ENCODE peak calls at places on chromosomes 11 and 22, in nine cellular contexts. One of them, this sample, is unnamed.

GRCh38 chr11:30016588-30017363 is at the start of gene KCNA4:
- DNase-seq in H9: peak; percentile 66
- DNase-seq in spleen: no peak
- DNase-seq in tibial artery: no peak
- DNase-seq in body of pancreas: no peak
- DNase-seq in GM23338: peak; percentile 84
- DNase-seq in fibroblast of lung: no peak
- DNase-seq in gastrocnemius medialis: no peak
- DNase-seq in mammary epithelial cell: no peak
- DNase-seq in this sample: peak; percentile 34

GRCh38 chr11:121929581-121929980 is 186.4 kb downstream of the BLID start:
- DNase-seq in spleen: no peak
- DNase-seq in mammary epithelial cell: no peak
- DNase-seq in body of pancreas: peak; percentile 39
- DNase-seq in tibial artery: no peak
- DNase-seq in fibroblast of lung: peak; percentile 35
- DNase-seq in gastrocnemius medialis: no peak
- DNase-seq in H9: no peak
- DNase-seq in GM23338: peak; percentile 65
- DNase-seq in this sample: peak; percentile 28

GRCh38 chr11:35305670-35306382 is 113.5 kb downstream of the SLC1A2 start:
- DNase-seq in H9: peak; percentile 76
- DNase-seq in body of pancreas: no peak
- DNase-seq in gastrocnemius medialis: no peak
- DNase-seq in mammary epithelial cell: no peak
- DNase-seq in GM23338: peak; percentile 84
- DNase-seq in fibroblast of lung: peak; percentile 77
- DNase-seq in spleen: no peak
- DNase-seq in tibial artery: no peak
- DNase-seq in this sample: no peak

GRCh38 chr11:9893474-9893873 is 229.6 kb downstream of the SWAP70 start:
- DNase-seq in gastrocnemius medialis: no peak
- DNase-seq in mammary epithelial cell: no peak
- DNase-seq in GM23338: peak; percentile 44
- DNase-seq in H9: peak; percentile 40
- DNase-seq in body of pancreas: no peak
- DNase-seq in spleen: no peak
- DNase-seq in tibial artery: no peak
- DNase-seq in fibroblast of lung: no peak
- DNase-seq in this sample: no peak

GRCh38 chr11:43582837-43583462 is 97.6 kb upstream of the HSD17B12 start:
- DNase-seq in tibial artery: no peak
- DNase-seq in H9: peak; percentile 57
- DNase-seq in fibroblast of lung: no peak
- DNase-seq in GM23338: peak; percentile 60
- DNase-seq in spleen: no peak
- DNase-seq in gastrocnemius medialis: no peak
- DNase-seq in body of pancreas: no peak
- DNase-seq in mammary epithelial cell: no peak
- DNase-seq in this sample: no peak

GRCh38 chr22:49789289-49790141 is 38.2 kb downstream of the BRD1 start:
- DNase-seq in H9: no peak
- DNase-seq in tibial artery: no peak
- DNase-seq in body of pancreas: peak; percentile 23
- DNase-seq in mammary epithelial cell: no peak
- DNase-seq in spleen: peak; percentile 83
- DNase-seq in fibroblast of lung: peak; percentile 53
- DNase-seq in GM23338: no peak
- DNase-seq in gastrocnemius medialis: peak; percentile 50
- DNase-seq in this sample: peak; percentile 65

GRCh38 chr22:41915035-41915782 is at the start of gene SHISA8:
- DNase-seq in mammary epithelial cell: peak; percentile 32
- DNase-seq in body of pancreas: peak; percentile 46
- DNase-seq in tibial artery: no peak
- DNase-seq in spleen: peak; percentile 91
- DNase-seq in GM23338: peak; percentile 73
- DNase-seq in fibroblast of lung: no peak
- DNase-seq in H9: no peak
- DNase-seq in gastrocnemius medialis: no peak
- DNase-seq in this sample: peak; percentile 47

GRCh38 chr22:41417622-41418390 is 28.8 kb downstream of the TOB2 start:
- DNase-seq in gastrocnemius medialis: peak; percentile 99
- DNase-seq in fibroblast of lung: peak; percentile 39
- DNase-seq in body of pancreas: peak; percentile 98
- DNase-seq in tibial artery: peak; percentile 99
- DNase-seq in GM23338: no peak
- DNase-seq in spleen: peak; percentile 90
- DNase-seq in mammary epithelial cell: no peak
- DNase-seq in H9: no peak
- DNase-seq in this sample: peak; percentile 90

GRCh38 chr11:12248330-12248729 is 129.0 kb upstream of the PARVA start:
- DNase-seq in mammary epithelial cell: no peak
- DNase-seq in gastrocnemius medialis: peak; percentile 30
- DNase-seq in spleen: no peak
- DNase-seq in fibroblast of lung: peak; percentile 87
- DNase-seq in GM23338: peak; percentile 23
- DNase-seq in tibial artery: peak; percentile 83
- DNase-seq in body of pancreas: peak; percentile 99
- DNase-seq in H9: no peak
- DNase-seq in this sample: peak; percentile 80

GRCh38 chr22:41596776-41597634 is 7.4 kb upstream of the PMM1 start:
- DNase-seq in fibroblast of lung: peak; percentile 60
- DNase-seq in GM23338: peak; percentile 87
- DNase-seq in gastrocnemius medialis: peak; percentile 34
- DNase-seq in H9: peak; percentile 78
- DNase-seq in tibial artery: peak; percentile 74
- DNase-seq in mammary epithelial cell: peak; percentile 66
- DNase-seq in spleen: peak; percentile 79
- DNase-seq in body of pancreas: peak; percentile 78
- DNase-seq in this sample: peak; percentile 52

GRCh38 chr11:19419813-19420212 is 179.1 kb upstream of the E2F8 start:
- DNase-seq in body of pancreas: no peak
- DNase-seq in mammary epithelial cell: peak; percentile 41
- DNase-seq in spleen: no peak
- DNase-seq in GM23338: no peak
- DNase-seq in gastrocnemius medialis: no peak
- DNase-seq in tibial artery: no peak
- DNase-seq in H9: no peak
- DNase-seq in fibroblast of lung: peak; percentile 49
- DNase-seq in this sample: no peak

DNA sequence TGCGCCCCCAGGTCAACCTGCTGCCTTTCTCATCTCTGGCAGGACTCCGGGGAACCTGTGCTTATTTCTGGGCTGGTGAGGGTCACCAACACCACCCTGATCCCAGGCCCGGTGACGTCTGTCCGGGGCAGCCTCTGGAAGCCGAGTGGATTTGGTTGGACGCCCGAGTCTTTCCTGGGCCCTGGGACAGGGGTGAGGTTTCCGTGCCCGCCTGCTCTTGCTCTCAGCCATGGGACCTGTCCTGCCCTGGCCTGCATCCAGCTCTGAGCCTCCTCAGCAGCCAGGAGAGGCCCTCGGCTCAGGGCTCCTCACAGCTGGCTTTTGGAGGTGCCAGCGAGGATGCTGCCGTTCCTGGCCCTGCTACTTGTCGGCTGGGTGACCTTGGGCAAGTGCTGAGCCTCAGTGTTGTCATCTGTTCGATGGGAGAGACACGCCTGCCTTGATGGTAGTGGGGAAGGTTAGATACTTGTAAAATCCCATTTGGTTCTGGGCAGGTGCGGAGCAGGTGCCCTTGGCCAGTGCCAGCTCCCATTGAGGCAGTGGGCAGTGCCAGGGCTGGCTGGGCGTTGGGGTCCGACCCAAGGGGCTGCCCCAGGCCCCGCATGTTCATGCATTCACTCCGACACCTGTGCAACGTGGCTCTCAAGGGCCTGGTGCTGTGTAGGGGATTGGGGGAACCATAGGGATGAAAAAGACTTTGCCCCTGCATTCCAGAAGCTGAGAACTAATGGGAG is 58.9 kb upstream of the THY1 start:
- DNase-seq in H9: no peak
- DNase-seq in tibial artery: peak; percentile 61
- DNase-seq in body of pancreas: peak; percentile 28
- DNase-seq in GM23338: no peak
- DNase-seq in fibroblast of lung: no peak
- DNase-seq in gastrocnemius medialis: no peak
- DNase-seq in spleen: peak; percentile 64
- DNase-seq in mammary epithelial cell: no peak
- DNase-seq in this sample: no peak
- TF ChIP-seq CTCF in H9: no peak
- TF ChIP-seq CTCF in tibial artery: no peak
- TF ChIP-seq CTCF in body of pancreas: no peak
- TF ChIP-seq CTCF in GM23338: no peak
- TF ChIP-seq CTCF in fibroblast of lung: no peak
- TF ChIP-seq CTCF in gastrocnemius medialis: peak; percentile 42
- TF ChIP-seq CTCF in spleen: peak; percentile 39
- TF ChIP-seq CTCF in mammary epithelial cell: no peak
- TF ChIP-seq CTCF in this sample: no peak

DNA sequence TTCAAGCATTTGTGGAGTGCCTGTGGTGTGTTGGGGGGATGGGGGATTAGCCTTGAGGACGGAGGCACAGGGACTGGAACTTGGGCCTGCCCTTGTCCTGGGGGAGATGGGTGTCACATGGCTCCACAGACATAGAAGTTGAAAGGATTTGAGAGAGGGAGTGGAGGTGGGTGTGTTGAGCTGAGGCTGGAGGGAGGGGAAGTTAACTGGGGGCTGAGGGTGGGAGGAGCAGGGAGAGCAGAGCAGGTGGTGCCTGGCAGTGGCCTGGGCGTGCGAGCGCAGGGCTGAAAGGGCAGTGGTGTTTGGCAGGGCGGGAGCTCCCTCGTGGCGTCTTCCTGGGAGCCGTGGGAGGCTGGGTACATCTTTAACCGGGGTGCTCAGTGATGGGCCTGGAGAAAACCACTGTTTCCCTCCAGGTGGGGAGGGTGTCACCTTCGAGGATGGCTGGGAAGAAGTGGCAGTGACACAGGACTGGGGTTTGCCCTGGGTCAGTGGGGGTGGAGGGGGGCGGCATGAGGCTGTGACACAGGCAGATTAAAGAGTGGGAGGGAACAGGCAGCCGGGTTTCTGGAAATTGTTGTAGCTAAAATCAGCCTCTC is 45.5 kb downstream of the AP2A2 start:
- DNase-seq in fibroblast of lung: no peak
- DNase-seq in GM23338: no peak
- DNase-seq in H9: no peak
- DNase-seq in mammary epithelial cell: no peak
- DNase-seq in gastrocnemius medialis: no peak
- DNase-seq in tibial artery: no peak
- DNase-seq in body of pancreas: no peak
- DNase-seq in spleen: no peak
- DNase-seq in this sample: no peak
- H3K27ac ChIP-seq in fibroblast of lung: no peak overlapping the region
- H3K27ac ChIP-seq in GM23338: no peak overlapping the region
- H3K27ac ChIP-seq in H9: no peak overlapping the region
- H3K27ac ChIP-seq in mammary epithelial cell: no peak overlapping the region
- H3K27ac ChIP-seq in gastrocnemius medialis: no peak overlapping the region
- H3K27ac ChIP-seq in tibial artery: no peak overlapping the region
- H3K27ac ChIP-seq in body of pancreas: no peak overlapping the region
- H3K27ac ChIP-seq in spleen: no peak overlapping the region
- H3K27ac ChIP-seq in this sample: no peak overlapping the region

DNA sequence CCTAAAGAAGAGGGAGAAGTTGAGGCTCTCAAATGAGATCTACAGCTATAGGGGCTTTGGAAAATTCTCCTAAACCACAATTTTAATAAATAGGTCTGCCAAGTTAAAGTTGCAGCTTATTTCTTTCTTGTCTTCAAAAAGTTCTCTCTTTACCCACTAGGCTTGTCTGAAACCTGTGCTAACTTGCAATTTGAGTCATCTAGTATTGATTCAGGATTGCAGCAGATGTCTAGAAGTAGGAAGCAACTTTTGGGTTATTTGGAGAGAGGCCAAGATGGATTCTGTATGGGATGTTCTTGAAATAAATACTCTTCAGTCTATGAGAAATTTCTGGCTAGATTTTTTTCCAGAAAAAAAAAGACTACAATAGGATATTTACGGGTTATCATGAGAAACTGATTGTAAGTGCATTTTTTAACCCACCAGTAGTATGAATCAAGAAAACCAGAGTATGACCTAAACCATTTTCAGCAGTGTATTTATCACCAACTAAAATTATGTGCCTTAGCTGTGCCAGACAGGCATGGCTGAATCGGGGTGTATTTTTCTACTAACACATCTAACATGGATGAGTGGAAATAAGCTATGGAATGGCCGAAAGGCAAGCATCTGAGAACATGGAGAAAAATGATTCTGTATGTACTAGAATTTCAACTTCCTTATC is 4.9 kb upstream of the RAB38 start:
- DNase-seq in GM23338: no peak
- DNase-seq in spleen: no peak
- DNase-seq in mammary epithelial cell: peak; percentile 91
- DNase-seq in H9: no peak
- DNase-seq in fibroblast of lung: peak; percentile 83
- DNase-seq in tibial artery: no peak
- DNase-seq in body of pancreas: no peak
- DNase-seq in gastrocnemius medialis: no peak
- DNase-seq in this sample: no peak
- TF ChIP-seq CTCF in GM23338: no peak
- TF ChIP-seq CTCF in spleen: no peak
- TF ChIP-seq CTCF in mammary epithelial cell: peak; percentile 33
- TF ChIP-seq CTCF in H9: no peak
- TF ChIP-seq CTCF in fibroblast of lung: no peak
- TF ChIP-seq CTCF in tibial artery: no peak
- TF ChIP-seq CTCF in body of pancreas: no peak
- TF ChIP-seq CTCF in gastrocnemius medialis: no peak
- TF ChIP-seq CTCF in this sample: no peak

GRCh38 chr11:61924016-61924360 is 6.6 kb upstream of the RAB3IL1 start:
- DNase-seq in mammary epithelial cell: no peak
- DNase-seq in gastrocnemius medialis: no peak
- DNase-seq in body of pancreas: no peak
- DNase-seq in GM23338: no peak
- DNase-seq in tibial artery: no peak
- DNase-seq in H9: no peak
- DNase-seq in fibroblast of lung: no peak
- DNase-seq in spleen: no peak
- DNase-seq in this sample: no peak
- H3K27ac ChIP-seq in mammary epithelial cell: no peak overlapping the region
- H3K27ac ChIP-seq in gastrocnemius medialis: peak overlapping the region; percentile 72
- H3K27ac ChIP-seq in body of pancreas: no peak overlapping the region
- H3K27ac ChIP-seq in GM23338: no peak overlapping the region
- H3K27ac ChIP-seq in tibial artery: peak overlapping the region; percentile 61
- H3K27ac ChIP-seq in H9: no peak overlapping the region
- H3K27ac ChIP-seq in fibroblast of lung: no peak overlapping the region
- H3K27ac ChIP-seq in spleen: peak overlapping the region; percentile 72
- H3K27ac ChIP-seq in this sample: peak overlapping the region; percentile 94

This sample was measured in left ventricle myocardium inferior.